ENCODE peak calls at places on chromosomes 3 and 15, in nine cellular contexts. One of them, this sample, is unnamed. For H3K9me3, the result is how much of the 10 kb centered on the place peaks cover.

GRCh38 chr15:100716456-100717085 is 114.2 kb downstream of the ASB7 start:
- DNase-seq in neural progenitor cell: no peak
- DNase-seq in heart left ventricle: no peak
- DNase-seq in psoas muscle: no peak
- DNase-seq in PC-9: no peak
- DNase-seq in PC-3: no peak
- DNase-seq in Peyer's patch: no peak
- DNase-seq in CD4-positive, alpha-beta T cell: no peak
- DNase-seq in breast epithelium: peak
- DNase-seq in this sample: no peak

GRCh38 chr3:27976933-27977332 is 254.8 kb upstream of the EOMES start:
- DNase-seq in PC-9: peak
- DNase-seq in neural progenitor cell: no peak
- DNase-seq in PC-3: peak
- DNase-seq in Peyer's patch: no peak
- DNase-seq in psoas muscle: no peak
- DNase-seq in breast epithelium: no peak
- DNase-seq in CD4-positive, alpha-beta T cell: no peak
- DNase-seq in heart left ventricle: no peak
- DNase-seq in this sample: no peak

GRCh38 chr3:15041950-15042349 is 23.2 kb downstream of the MRPS25 start:
- DNase-seq in CD4-positive, alpha-beta T cell: no peak
- DNase-seq in Peyer's patch: no peak
- DNase-seq in PC-9: no peak
- DNase-seq in psoas muscle: no peak
- DNase-seq in heart left ventricle: no peak
- DNase-seq in breast epithelium: no peak
- DNase-seq in PC-3: no peak
- DNase-seq in neural progenitor cell: no peak
- DNase-seq in this sample: no peak

GRCh38 chr15:85479071-85479647 is 98.8 kb downstream of the AKAP13 start:
- DNase-seq in CD4-positive, alpha-beta T cell: no peak
- DNase-seq in psoas muscle: no peak
- DNase-seq in PC-3: peak
- DNase-seq in neural progenitor cell: no peak
- DNase-seq in heart left ventricle: no peak
- DNase-seq in PC-9: no peak
- DNase-seq in breast epithelium: peak
- DNase-seq in Peyer's patch: no peak
- DNase-seq in this sample: peak

GRCh38 chr15:28899061-28899738 is 13.4 kb downstream of the APBA2 start:
- DNase-seq in PC-3: no peak
- DNase-seq in neural progenitor cell: no peak
- DNase-seq in heart left ventricle: no peak
- DNase-seq in psoas muscle: no peak
- DNase-seq in breast epithelium: no peak
- DNase-seq in CD4-positive, alpha-beta T cell: no peak
- DNase-seq in PC-9: no peak
- DNase-seq in Peyer's patch: no peak
- DNase-seq in this sample: no peak

GRCh38 chr3:414063-414462 is 217.5 kb downstream of the CHL1 start:
- DNase-seq in breast epithelium: no peak
- DNase-seq in neural progenitor cell: peak
- DNase-seq in PC-3: peak
- DNase-seq in psoas muscle: no peak
- DNase-seq in PC-9: no peak
- DNase-seq in CD4-positive, alpha-beta T cell: no peak
- DNase-seq in heart left ventricle: no peak
- DNase-seq in Peyer's patch: no peak
- DNase-seq in this sample: peak

GRCh38 chr3:62940763-62941632 is 65.8 kb upstream of the CADPS start:
- DNase-seq in heart left ventricle: no peak
- DNase-seq in PC-3: no peak
- DNase-seq in CD4-positive, alpha-beta T cell: no peak
- DNase-seq in neural progenitor cell: peak
- DNase-seq in breast epithelium: no peak
- DNase-seq in PC-9: no peak
- DNase-seq in psoas muscle: no peak
- DNase-seq in Peyer's patch: no peak
- DNase-seq in this sample: peak

GRCh38 chr3:10547413-10547812 is 42.0 kb upstream of the ATP2B2 start:
- DNase-seq in PC-9: no peak
- DNase-seq in psoas muscle: no peak
- DNase-seq in CD4-positive, alpha-beta T cell: no peak
- DNase-seq in breast epithelium: no peak
- DNase-seq in heart left ventricle: no peak
- DNase-seq in neural progenitor cell: no peak
- DNase-seq in Peyer's patch: no peak
- DNase-seq in PC-3: no peak
- DNase-seq in this sample: no peak

GRCh38 chr3:52289747-52290595 is 2.3 kb downstream of the GLYCTK start:
- DNase-seq in PC-3: no peak
- DNase-seq in Peyer's patch: no peak
- DNase-seq in psoas muscle: no peak
- DNase-seq in breast epithelium: no peak
- DNase-seq in CD4-positive, alpha-beta T cell: no peak
- DNase-seq in neural progenitor cell: no peak
- DNase-seq in heart left ventricle: no peak
- DNase-seq in PC-9: no peak
- DNase-seq in this sample: no peak

GRCh38 chr3:52289338-52289746 is 1.7 kb downstream of the GLYCTK start:
- DNase-seq in CD4-positive, alpha-beta T cell: no peak
- DNase-seq in PC-9: no peak
- DNase-seq in heart left ventricle: no peak
- DNase-seq in PC-3: no peak
- DNase-seq in psoas muscle: no peak
- DNase-seq in neural progenitor cell: no peak
- DNase-seq in Peyer's patch: no peak
- DNase-seq in breast epithelium: no peak
- DNase-seq in this sample: no peak

GRCh38 chr3:52290596-52291507 is 3.2 kb downstream of the GLYCTK start:
- DNase-seq in CD4-positive, alpha-beta T cell: no peak
- DNase-seq in breast epithelium: no peak
- DNase-seq in PC-9: no peak
- DNase-seq in Peyer's patch: no peak
- DNase-seq in heart left ventricle: no peak
- DNase-seq in psoas muscle: no peak
- DNase-seq in PC-3: no peak
- DNase-seq in neural progenitor cell: no peak
- DNase-seq in this sample: no peak

GRCh38 chr3:52286777-52287110 is 884 bp upstream of the GLYCTK start:
- DNase-seq in Peyer's patch: no peak
- DNase-seq in psoas muscle: no peak
- DNase-seq in neural progenitor cell: no peak
- DNase-seq in PC-3: no peak
- DNase-seq in breast epithelium: no peak
- DNase-seq in CD4-positive, alpha-beta T cell: no peak
- DNase-seq in heart left ventricle: no peak
- DNase-seq in PC-9: no peak
- DNase-seq in this sample: peak

DNA sequence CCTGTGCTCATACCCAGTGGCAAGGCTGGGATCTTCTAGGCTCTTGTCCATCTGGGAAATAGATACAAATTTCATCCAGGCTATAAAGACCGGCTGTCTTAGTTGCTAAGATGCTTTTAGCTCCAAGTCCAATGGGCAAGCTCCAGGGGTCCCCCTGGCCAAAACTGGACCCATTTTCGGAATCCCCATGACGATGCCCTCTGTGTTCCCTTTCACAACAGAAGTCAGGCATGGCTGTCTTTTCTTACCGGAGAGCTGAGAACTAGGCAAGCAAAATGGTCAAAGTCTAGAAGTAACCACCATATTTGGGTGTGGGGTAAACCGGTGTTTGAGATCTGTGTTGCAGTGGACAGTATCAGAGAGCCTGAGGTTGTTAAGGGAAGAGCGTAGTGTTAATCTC is 1.0 kb downstream of the GLYCTK start:
- DNase-seq in heart left ventricle: no peak
- DNase-seq in psoas muscle: no peak
- DNase-seq in CD4-positive, alpha-beta T cell: no peak
- DNase-seq in PC-9: no peak
- DNase-seq in breast epithelium: no peak
- DNase-seq in neural progenitor cell: no peak
- DNase-seq in Peyer's patch: no peak
- DNase-seq in PC-3: no peak
- DNase-seq in this sample: no peak
- H3K27ac ChIP-seq in heart left ventricle: peak
- H3K27ac ChIP-seq in psoas muscle: no peak
- H3K27ac ChIP-seq in CD4-positive, alpha-beta T cell: peak
- H3K27ac ChIP-seq in PC-9: no peak
- H3K27ac ChIP-seq in breast epithelium: no peak
- H3K27ac ChIP-seq in neural progenitor cell: no peak
- H3K27ac ChIP-seq in Peyer's patch: peak
- H3K27ac ChIP-seq in PC-3: no peak
- H3K27ac ChIP-seq in this sample: no peak

GRCh38 chr3:136898954-136899353 is 36.9 kb downstream of the NCK1 start:
- DNase-seq in Peyer's patch: no peak
- DNase-seq in CD4-positive, alpha-beta T cell: no peak
- DNase-seq in psoas muscle: no peak
- DNase-seq in PC-9: no peak
- DNase-seq in breast epithelium: no peak
- DNase-seq in PC-3: no peak
- DNase-seq in heart left ventricle: no peak
- DNase-seq in neural progenitor cell: no peak
- DNase-seq in this sample: peak
- H3K9me3 ChIP-seq in Peyer's patch: under half
- H3K9me3 ChIP-seq in CD4-positive, alpha-beta T cell: under half
- H3K9me3 ChIP-seq in psoas muscle: under half
- H3K9me3 ChIP-seq in PC-9: under half
- H3K9me3 ChIP-seq in breast epithelium: under half
- H3K9me3 ChIP-seq in PC-3: under half
- H3K9me3 ChIP-seq in heart left ventricle: under half
- H3K9me3 ChIP-seq in neural progenitor cell: under half
- H3K9me3 ChIP-seq in this sample: under half

GRCh38 chr15:73699249-73700040 is 15.3 kb downstream of the CD276 start:
- DNase-seq in breast epithelium: no peak
- DNase-seq in PC-3: no peak
- DNase-seq in neural progenitor cell: no peak
- DNase-seq in PC-9: no peak
- DNase-seq in Peyer's patch: no peak
- DNase-seq in CD4-positive, alpha-beta T cell: no peak
- DNase-seq in psoas muscle: peak
- DNase-seq in heart left ventricle: no peak
- DNase-seq in this sample: no peak

GRCh38 chr15:73697033-73697467 is 12.9 kb downstream of the CD276 start:
- DNase-seq in breast epithelium: peak
- DNase-seq in PC-3: peak
- DNase-seq in neural progenitor cell: peak
- DNase-seq in Peyer's patch: peak
- DNase-seq in CD4-positive, alpha-beta T cell: peak
- DNase-seq in heart left ventricle: peak
- DNase-seq in PC-9: no peak
- DNase-seq in psoas muscle: peak
- DNase-seq in this sample: peak

GRCh38 chr15:73695773-73696640 is 11.8 kb downstream of the CD276 start:
- DNase-seq in PC-3: peak
- DNase-seq in CD4-positive, alpha-beta T cell: no peak
- DNase-seq in breast epithelium: no peak
- DNase-seq in PC-9: no peak
- DNase-seq in Peyer's patch: no peak
- DNase-seq in neural progenitor cell: no peak
- DNase-seq in heart left ventricle: no peak
- DNase-seq in psoas muscle: peak
- DNase-seq in this sample: no peak

GRCh38 chr15:73694419-73694818 is 10.2 kb downstream of the CD276 start:
- DNase-seq in psoas muscle: peak
- DNase-seq in neural progenitor cell: no peak
- DNase-seq in PC-9: no peak
- DNase-seq in Peyer's patch: no peak
- DNase-seq in heart left ventricle: no peak
- DNase-seq in CD4-positive, alpha-beta T cell: no peak
- DNase-seq in breast epithelium: no peak
- DNase-seq in PC-3: no peak
- DNase-seq in this sample: no peak

DNA sequence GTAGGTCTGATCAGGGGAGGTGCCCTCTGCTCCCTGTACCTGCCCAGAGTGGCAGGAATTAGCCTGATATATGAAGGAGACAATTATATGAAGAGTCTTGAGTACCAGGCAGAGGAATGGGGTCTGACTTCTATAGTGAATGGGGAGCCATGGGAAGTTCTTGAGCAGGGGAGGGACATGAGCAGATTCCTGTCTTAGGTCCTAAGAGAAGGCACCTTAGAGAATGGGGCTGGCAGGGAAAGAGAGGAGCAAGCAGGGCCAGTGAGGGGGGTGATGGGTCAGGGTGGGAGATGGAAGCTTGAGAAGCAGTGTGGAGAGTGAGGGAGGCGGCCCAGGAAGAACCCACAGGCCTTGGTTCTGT is 12.4 kb downstream of the CD276 start:
- DNase-seq in PC-9: no peak
- DNase-seq in PC-3: no peak
- DNase-seq in heart left ventricle: no peak
- DNase-seq in neural progenitor cell: no peak
- DNase-seq in Peyer's patch: no peak
- DNase-seq in breast epithelium: no peak
- DNase-seq in psoas muscle: no peak
- DNase-seq in CD4-positive, alpha-beta T cell: no peak
- DNase-seq in this sample: no peak
- H3K27ac ChIP-seq in PC-9: no peak
- H3K27ac ChIP-seq in PC-3: peak
- H3K27ac ChIP-seq in heart left ventricle: peak
- H3K27ac ChIP-seq in neural progenitor cell: no peak
- H3K27ac ChIP-seq in Peyer's patch: peak
- H3K27ac ChIP-seq in breast epithelium: peak
- H3K27ac ChIP-seq in psoas muscle: peak
- H3K27ac ChIP-seq in CD4-positive, alpha-beta T cell: no peak
- H3K27ac ChIP-seq in this sample: peak

GRCh38 chr15:95208071-95208470 is 976.7 kb downstream of the MCTP2 start:
- DNase-seq in neural progenitor cell: no peak
- DNase-seq in PC-3: no peak
- DNase-seq in breast epithelium: no peak
- DNase-seq in heart left ventricle: no peak
- DNase-seq in psoas muscle: no peak
- DNase-seq in CD4-positive, alpha-beta T cell: no peak
- DNase-seq in PC-9: no peak
- DNase-seq in Peyer's patch: no peak
- DNase-seq in this sample: no peak

GRCh38 chr15:95210436-95210981 is 979.1 kb downstream of the MCTP2 start:
- DNase-seq in neural progenitor cell: no peak
- DNase-seq in breast epithelium: no peak
- DNase-seq in PC-9: no peak
- DNase-seq in Peyer's patch: no peak
- DNase-seq in heart left ventricle: no peak
- DNase-seq in CD4-positive, alpha-beta T cell: no peak
- DNase-seq in psoas muscle: no peak
- DNase-seq in PC-3: no peak
- DNase-seq in this sample: no peak

GRCh38 chr15:95205101-95205500 is 973.7 kb downstream of the MCTP2 start:
- DNase-seq in psoas muscle: no peak
- DNase-seq in PC-9: no peak
- DNase-seq in CD4-positive, alpha-beta T cell: no peak
- DNase-seq in breast epithelium: no peak
- DNase-seq in PC-3: no peak
- DNase-seq in neural progenitor cell: no peak
- DNase-seq in heart left ventricle: no peak
- DNase-seq in Peyer's patch: no peak
- DNase-seq in this sample: no peak

DNA sequence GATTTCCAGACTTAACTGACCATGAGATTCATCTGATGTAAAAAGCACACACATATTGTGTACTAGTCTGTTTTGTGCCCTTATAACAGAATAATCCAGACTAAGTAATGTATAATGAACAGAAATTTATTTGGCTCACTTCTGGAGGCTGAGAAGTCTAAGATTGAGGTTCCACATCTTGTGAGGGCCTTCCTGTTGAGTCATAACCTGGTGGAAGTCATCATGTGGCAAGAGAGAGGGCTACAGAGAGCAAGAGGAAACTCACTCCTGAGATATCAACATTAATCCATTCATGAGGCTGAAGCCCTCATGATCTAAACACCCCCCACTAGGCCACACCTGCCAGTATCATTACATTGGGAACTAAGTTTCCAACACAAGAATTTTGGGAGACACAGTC is 977.6 kb downstream of the MCTP2 start:
- DNase-seq in PC-3: no peak
- DNase-seq in Peyer's patch: no peak
- DNase-seq in PC-9: no peak
- DNase-seq in psoas muscle: no peak
- DNase-seq in CD4-positive, alpha-beta T cell: no peak
- DNase-seq in neural progenitor cell: no peak
- DNase-seq in breast epithelium: no peak
- DNase-seq in heart left ventricle: no peak
- DNase-seq in this sample: peak
- H3K9me3 ChIP-seq in PC-3: under half
- H3K9me3 ChIP-seq in Peyer's patch: under half
- H3K9me3 ChIP-seq in PC-9: under half
- H3K9me3 ChIP-seq in psoas muscle: under half
- H3K9me3 ChIP-seq in CD4-positive, alpha-beta T cell: under half
- H3K9me3 ChIP-seq in neural progenitor cell: under half
- H3K9me3 ChIP-seq in breast epithelium: under half
- H3K9me3 ChIP-seq in heart left ventricle: under half
- H3K9me3 ChIP-seq in this sample: under half